ENCODE peak calls at places on chromosomes 2 and 18, in six cellular contexts. F, J, R, C, M and V are unnamed samples.

GRCh38 chr2:29157131-29157530 is 41.9 kb downstream of the CLIP4 start:
- DNase-seq in F (no peak), J (no peak), R (no peak), C (no peak), M (no peak), V (no peak)

GRCh38 chr2:116879646-116880045 is 934.8 kb upstream of the DDX18 start:
- DNase-seq in F (no peak), J (no peak), R (no peak), C (no peak), M (no peak), V (no peak)

GRCh38 chr18:13258792-13259385 is 40.3 kb downstream of the LDLRAD4 start:
- DNase-seq in F (no peak), J (no peak), R (no peak), C (no peak), M (no peak), V (no peak)

GRCh38 chr2:229154381-229154780 is 116.7 kb downstream of the PID1 start:
- DNase-seq in F (no peak), J (no peak), R (no peak), C (no peak), M (no peak), V (peak)

GRCh38 chr2:50863856-50864255 is 168.1 kb downstream of the NRXN1 start:
- DNase-seq in F (no peak), J (no peak), R (no peak), C (no peak), M (no peak), V (no peak)

GRCh38 chr18:49804096-49804495 is 9.2 kb downstream of the ACAA2 start:
- DNase-seq in F (no peak), J (no peak), R (no peak), C (no peak), M (no peak), V (no peak)

GRCh38 chr18:76604642-76605240 is 109.7 kb upstream of the ZNF516 start:
- DNase-seq in F (no peak), J (no peak), R (no peak), C (no peak), M (no peak), V (no peak)

GRCh38 chr2:137387044-137387443 is 577.2 kb upstream of the HNMT start:
- DNase-seq in F (no peak), J (no peak), R (no peak), C (no peak), M (no peak), V (no peak)

GRCh38 chr18:26470011-26470637 is 78.2 kb downstream of the KCTD1 start:
- DNase-seq in F (no peak), J (no peak), R (no peak), C (no peak), M (no peak), V (no peak)

GRCh38 chr2:188897096-188897495 is 77.1 kb upstream of the COL3A1 start:
- DNase-seq in F (no peak), J (no peak), R (peak), C (no peak), M (no peak), V (no peak)

GRCh38 chr2:219570194-219570923 is 980 bp downstream of the OBSL1 start:
- DNase-seq in F (no peak), J (peak), R (no peak), C (peak), M (no peak), V (no peak)

GRCh38 chr2:142140434-142140845 is 9.6 kb upstream of the LRP1B start:
- DNase-seq in F (no peak), J (peak), R (no peak), C (no peak), M (no peak), V (no peak)

GRCh38 chr2:184031402-184032147 is 566.8 kb upstream of the ZNF804A start:
- DNase-seq in F (no peak), J (no peak), R (no peak), C (no peak), M (no peak), V (no peak)

GRCh38 chr2:236749346-236749745 is 179.7 kb downstream of the ACKR3 start:
- DNase-seq in F (no peak), J (no peak), R (no peak), C (no peak), M (no peak), V (no peak)

GRCh38 chr2:39416172-39416571 is 20.9 kb downstream of the MAP4K3 start:
- DNase-seq in F (no peak), J (no peak), R (no peak), C (no peak), M (no peak), V (no peak)

GRCh38 chr2:162184362-162184761 is 32.3 kb upstream of the GCG start:
- DNase-seq in F (no peak), J (no peak), R (no peak), C (no peak), M (no peak), V (no peak)

GRCh38 chr2:24710806-24711205 is 82.4 kb downstream of the PTRHD1 start:
- DNase-seq in F (no peak), J (no peak), R (no peak), C (no peak), M (no peak), V (no peak)

GRCh38 chr2:128789776-128790455 is 471.2 kb upstream of the HS6ST1 start:
- DNase-seq in F (peak), J (no peak), R (no peak), C (no peak), M (no peak), V (no peak)

DNA sequence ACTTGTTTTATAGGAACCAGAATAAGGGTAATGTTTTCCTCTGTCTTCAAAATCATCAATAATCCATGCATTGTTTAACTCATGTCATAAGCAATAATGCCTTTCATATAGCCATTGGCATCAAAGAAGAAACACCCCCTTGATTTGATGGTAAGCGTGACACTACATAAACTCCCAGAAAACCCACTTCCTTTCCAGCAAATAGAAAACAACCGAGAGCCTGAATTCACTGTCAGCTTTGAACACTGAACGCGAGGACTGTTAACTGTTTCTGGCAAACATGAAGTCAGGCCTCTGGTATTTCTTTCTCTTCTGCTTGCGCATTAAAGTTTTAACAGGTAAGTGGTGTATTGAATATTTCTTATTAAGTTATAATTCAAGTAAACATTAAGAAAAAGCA is at the start of gene ICOS:
- DNase-seq in F (no peak), J (no peak), R (no peak), C (no peak), M (no peak), V (no peak)
- TF ChIP-seq POLR2A in F (no peak), J (no peak), R (no peak), C (no peak), M (no peak), V (no peak)

DNA sequence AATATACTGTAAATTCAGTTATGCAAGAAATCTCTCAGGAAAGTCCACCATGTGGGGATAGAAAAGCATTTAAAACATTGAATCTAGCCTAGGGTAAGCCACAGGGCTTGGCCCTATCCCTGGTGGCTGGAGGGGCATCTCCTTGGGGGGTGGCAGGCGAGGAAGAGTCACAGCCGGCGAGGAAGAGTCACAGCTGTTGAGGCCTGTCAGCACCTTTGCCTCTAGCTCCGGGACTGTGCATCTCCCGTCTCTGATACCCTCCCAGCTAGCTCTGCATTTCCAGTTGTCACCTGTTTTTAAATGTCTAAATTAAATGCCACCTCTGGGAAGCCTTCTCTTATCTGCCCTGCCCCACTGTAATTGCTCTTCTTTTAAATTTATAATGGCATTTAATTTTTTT is 276.7 kb downstream of the ZNF407 start:
- DNase-seq in F (no peak), J (no peak), R (no peak), C (no peak), M (no peak), V (no peak)
- TF ChIP-seq POLR2A in F (no peak), J (no peak), R (no peak), C (no peak), M (no peak), V (no peak)

GRCh38 chr2:152573168-152573567 is 144.1 kb downstream of the PRPF40A start:
- DNase-seq in F (no peak), J (peak), R (peak), C (peak), M (peak), V (no peak)
- TF ChIP-seq POLR2A in F (no peak), J (no peak), R (no peak), C (no peak), M (no peak), V (no peak)

GRCh38 chr2:69644506-69644979 is 1.0 kb upstream of the AAK1 start:
- DNase-seq in F (no peak), J (no peak), R (no peak), C (no peak), M (no peak), V (no peak)

GRCh38 chr2:69645026-69645425 is 1.5 kb upstream of the AAK1 start:
- DNase-seq in F (no peak), J (no peak), R (no peak), C (no peak), M (no peak), V (no peak)

GRCh38 chr2:69641887-69642708 is 1.4 kb downstream of the AAK1 start:
- DNase-seq in F (no peak), J (no peak), R (no peak), C (no peak), M (no peak), V (no peak)

GRCh38 chr2:69642709-69643601 is 584 bp downstream of the AAK1 start:
- DNase-seq in F (no peak), J (peak), R (no peak), C (peak), M (peak), V (peak)

GRCh38 chr2:69643602-69644505 is at the start of gene AAK1:
- DNase-seq in F (no peak), J (peak), R (peak), C (peak), M (peak), V (peak)
- TF ChIP-seq POLR2A in F (no peak), J (peak), R (peak), C (peak), M (no peak), V (peak)

GRCh38 chr18:39622431-39622830 is 2056.8 kb upstream of the CELF4 start:
- DNase-seq in F (no peak), J (no peak), R (no peak), C (no peak), M (no peak), V (no peak)
- TF ChIP-seq POLR2A in F (no peak), J (no peak), R (no peak), C (no peak), M (no peak), V (no peak)

DNA sequence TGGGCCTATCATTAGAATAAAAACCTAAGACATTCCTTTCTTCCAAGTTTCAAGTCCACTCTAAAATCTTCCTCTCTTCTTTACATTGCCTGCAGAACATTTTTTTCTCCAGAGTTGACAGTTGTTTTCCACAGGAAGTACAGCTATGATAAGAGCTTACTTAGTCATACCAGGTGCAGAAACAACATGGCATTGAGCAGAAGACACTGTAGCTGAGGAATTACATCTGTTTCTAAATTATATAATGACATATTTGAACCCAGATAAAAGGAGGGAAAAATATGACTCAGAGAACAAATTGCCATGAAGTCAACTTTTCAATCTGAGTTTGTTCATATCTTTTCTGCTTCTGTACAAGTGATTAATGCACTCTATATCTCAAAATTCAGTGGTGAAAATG is 30.2 kb downstream of the CMPK2 start:
- DNase-seq in F (no peak), J (no peak), R (no peak), C (peak), M (no peak), V (no peak)
- TF ChIP-seq POLR2A in F (no peak), J (no peak), R (no peak), C (no peak), M (no peak), V (no peak)

DNA sequence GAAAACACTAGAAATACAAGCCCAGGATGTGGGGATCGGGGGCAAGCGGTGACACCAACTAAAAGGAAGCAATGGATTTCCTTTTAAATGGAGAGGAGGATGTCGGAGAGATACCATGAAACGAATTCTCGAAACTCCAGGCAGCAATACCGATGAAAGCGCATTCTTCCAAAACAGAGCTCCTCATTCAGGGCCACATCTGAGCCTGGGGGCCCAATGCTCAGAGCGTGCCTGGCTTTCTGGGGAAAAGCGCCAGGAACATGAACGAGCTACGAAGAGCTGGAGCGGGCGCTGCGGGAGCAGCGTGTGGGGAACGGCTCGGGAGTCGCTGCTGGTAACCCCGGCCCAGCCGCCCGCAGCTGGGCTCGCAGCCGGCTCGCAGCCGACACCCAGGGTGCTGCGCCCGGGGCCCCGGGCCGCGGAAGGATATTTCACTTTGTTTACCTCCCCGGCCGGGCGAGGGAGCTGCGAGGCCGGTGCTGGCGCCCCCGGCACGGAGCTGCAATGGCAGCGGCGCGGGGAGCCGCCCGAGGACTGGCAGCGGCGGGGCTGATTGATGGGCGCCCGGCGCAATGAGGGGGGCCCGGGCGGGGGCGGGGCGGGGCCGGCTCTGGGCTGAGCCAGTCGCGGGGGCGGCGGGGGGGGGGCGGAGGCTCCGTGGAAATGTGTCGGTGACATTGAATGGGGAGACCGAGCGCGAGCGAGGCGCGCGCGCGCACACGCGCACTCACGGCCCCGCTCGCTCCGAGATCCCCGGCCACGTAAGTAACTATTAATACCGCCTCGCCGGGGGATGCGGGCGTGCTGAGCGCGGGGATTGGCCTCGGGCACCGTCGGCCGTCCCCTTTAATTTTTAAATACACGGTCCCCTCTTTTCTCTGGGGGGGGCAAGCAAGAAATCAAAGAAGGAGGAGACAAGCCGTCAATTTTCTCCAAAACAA is at the start of gene TRIB2:
- DNase-seq in F (no peak), J (peak), R (peak), C (peak), M (peak), V (peak)
- TF ChIP-seq POLR2A in F (no peak), J (no peak), R (peak), C (peak), M (no peak), V (peak)